ENCODE peak calls at places on chromosomes 4 and X, in four cellular contexts. B, A, K and U are unnamed samples.

GRCh38 chrX:55098691-55099090 is 9.9 kb downstream of the PAGE2 start:
- DNase-seq in B (no peak), A (no peak), K (no peak), U (no peak)

GRCh38 chr4:140090215-140090731 is 63.7 kb downstream of the MAML3 start:
- DNase-seq in B (no peak), A (peak), K (no peak), U (no peak)

GRCh38 chrX:125436855-125437254 is 117.2 kb downstream of the TEX13C start:
- DNase-seq in B (no peak), A (no peak), K (peak), U (peak)

GRCh38 chrX:68332156-68332823 is 101.0 kb downstream of the OPHN1 start:
- DNase-seq in B (no peak), A (no peak), K (no peak), U (no peak)

GRCh38 chr4:6907658-6908191 is 1.9 kb upstream of the TBC1D14 start:
- DNase-seq in B (no peak), A (no peak), K (peak), U (peak)

GRCh38 chrX:69424161-69424560 is 80.0 kb upstream of the NALF2 start:
- DNase-seq in B (no peak), A (peak), K (no peak), U (no peak)

GRCh38 chr4:74378573-74378972 is 13.6 kb downstream of the EREG start:
- DNase-seq in B (no peak), A (no peak), K (no peak), U (no peak)

GRCh38 chr4:10496200-10496599 is 39.0 kb upstream of the ZNF518B start:
- DNase-seq in B (no peak), A (no peak), K (peak), U (no peak)

GRCh38 chr4:140743194-140743931 is 12.8 kb downstream of the TBC1D9 start:
- DNase-seq in B (no peak), A (peak), K (peak), U (peak)

GRCh38 chr4:168540865-168541607 is 44.2 kb downstream of the PALLD start:
- DNase-seq in B (no peak), A (no peak), K (no peak), U (no peak)

GRCh38 chr4:1862055-1862911 is 6.3 kb upstream of the LETM1 start:
- DNase-seq in B (no peak), A (no peak), K (no peak), U (no peak)

GRCh38 chrX:153953342-153953830 is 8.9 kb upstream of the RENBP start:
- DNase-seq in B (peak), A (peak), K (peak), U (peak)

GRCh38 chrX:123077671-123078070 is 106.4 kb upstream of the GRIA3 start:
- DNase-seq in B (no peak), A (no peak), K (no peak), U (no peak)

GRCh38 chr4:184805462-184806245 is 20.1 kb downstream of the ACSL1 start:
- DNase-seq in B (no peak), A (no peak), K (no peak), U (peak)

GRCh38 chr4:16391196-16391595 is 164.9 kb upstream of the TAPT1 start:
- DNase-seq in B (no peak), A (no peak), K (no peak), U (no peak)

GRCh38 chr4:75940692-75941253 is at the start of gene NAAA:
- DNase-seq in B (peak), A (peak), K (peak), U (peak)

GRCh38 chrX:13472975-13473665 is 96.3 kb upstream of the EGFL6 start:
- DNase-seq in B (no peak), A (no peak), K (no peak), U (no peak)

GRCh38 chr4:26579169-26579568 is 4.7 kb upstream of the TBC1D19 start:
- DNase-seq in B (no peak), A (no peak), K (no peak), U (no peak)

GRCh38 chrX:115576676-115577075 is 15.7 kb downstream of the PLS3 start:
- DNase-seq in B (no peak), A (no peak), K (no peak), U (no peak)

GRCh38 chr4:56243107-56243506 is 144.2 kb downstream of the AASDH start:
- DNase-seq in B (no peak), A (no peak), K (no peak), U (no peak)

GRCh38 chrX:2507904-2508630 is 7.3 kb upstream of the DHRSX start:
- DNase-seq in B (no peak), A (no peak), K (no peak), U (no peak)

GRCh38 chr4:99636422-99636821 is 21.2 kb downstream of the C4orf54 start:
- DNase-seq in B (no peak), A (no peak), K (no peak), U (no peak)

GRCh38 chr4:177638871-177639270 is 196.6 kb upstream of the AGA start:
- DNase-seq in B (no peak), A (no peak), K (no peak), U (no peak)

GRCh38 chr4:144734522-144734921 is 88.6 kb downstream of the HHIP start:
- DNase-seq in B (no peak), A (no peak), K (no peak), U (no peak)

GRCh38 chrX:153554519-153555167 is 37.2 kb downstream of the ATP2B3 start:
- DNase-seq in B (peak), A (peak), K (peak), U (peak)

GRCh38 chr4:94408549-94409374 is 43.0 kb upstream of the PDLIM5 start:
- DNase-seq in B (no peak), A (peak), K (no peak), U (no peak)

GRCh38 chr4:123340381-123340701 is 56.3 kb upstream of the SPRY1 start:
- DNase-seq in B (no peak), A (peak), K (no peak), U (no peak)

GRCh38 chr4:152943673-152944072 is 7.5 kb downstream of the FHDC1 start:
- DNase-seq in B (no peak), A (no peak), K (no peak), U (no peak)

GRCh38 chrX:23742174-23742692 is 843 bp downstream of the ACOT9 start:
- DNase-seq in B (no peak), A (peak), K (no peak), U (peak)

GRCh38 chr4:113524096-113524495 is 237.4 kb downstream of the CAMK2D start:
- DNase-seq in B (no peak), A (no peak), K (no peak), U (no peak)

GRCh38 chrX:22395372-22395771 is 122.7 kb downstream of the CBLL2 start:
- DNase-seq in B (no peak), A (no peak), K (no peak), U (no peak)

GRCh38 chrX:39518451-39519212 is 579.1 kb downstream of the BCOR start:
- DNase-seq in B (no peak), A (no peak), K (no peak), U (no peak)